ENCODE peak calls at places on chromosomes 4 and X, in nine cellular contexts. R is right lobe of liver, K is adrenal gland, S is A673, T is tibial nerve, X is A549, J is heart right ventricle, D is upper lobe of right lung, G is transverse colon. P is an unnamed sample.

GRCh38 chr4:26355392-26356052 is 34.7 kb downstream of the RBPJ start:
- DNase-seq in R (no peak), K (no peak), S (no peak), T (no peak), X (no peak), J (no peak), D (no peak), G (no peak), P (no peak)

GRCh38 chr4:141347738-141348524 is 127.2 kb downstream of the ZNF330 start:
- DNase-seq in R (no peak), K (peak), S (no peak), T (no peak), X (peak), J (no peak), D (no peak), G (no peak), P (no peak)

GRCh38 chr4:54998991-54999390 is 126.4 kb downstream of the KDR start:
- DNase-seq in R (no peak), K (no peak), S (no peak), T (no peak), X (no peak), J (no peak), D (no peak), G (no peak), P (no peak)

GRCh38 chr4:145609494-145610427 is 9.4 kb upstream of the MMAA start:
- DNase-seq in R (peak), K (peak), S (peak), T (peak), X (peak), J (no peak), D (no peak), G (peak), P (peak)

GRCh38 chrX:99397879-99398278 is 1012.2 kb downstream of the PCDH19 start:
- DNase-seq in R (no peak), K (no peak), S (no peak), T (no peak), X (no peak), J (no peak), D (no peak), G (no peak), P (no peak)

GRCh38 chr4:24195976-24196736 is 306.3 kb upstream of the PPARGC1A start:
- DNase-seq in R (peak), K (no peak), S (no peak), T (no peak), X (no peak), J (no peak), D (no peak), G (no peak), P (no peak)

GRCh38 chrX:1537031-1537715 is at the start of gene P2RY8:
- DNase-seq in R (peak), K (peak), S (peak), T (peak), X (peak), J (peak), D (peak), G (peak), P (peak)

GRCh38 chrX:134460005-134460860 is at the start of gene HPRT1:
- DNase-seq in R (peak), K (peak), S (peak), T (peak), X (peak), J (peak), D (peak), G (peak), P (peak)

GRCh38 chr4:98476891-98477290 is 181.5 kb downstream of the TSPAN5 start:
- DNase-seq in R (no peak), K (no peak), S (no peak), T (no peak), X (no peak), J (no peak), D (no peak), G (no peak), P (no peak)

GRCh38 chr4:36385951-36386561 is 104.6 kb downstream of the DTHD1 start:
- DNase-seq in R (no peak), K (peak), S (no peak), T (peak), X (no peak), J (no peak), D (no peak), G (peak), P (no peak)

GRCh38 chrX:10015711-10016515 is 48.8 kb downstream of the CLDN34 start:
- DNase-seq in R (peak), K (no peak), S (peak), T (no peak), X (peak), J (peak), D (peak), G (no peak), P (peak)

GRCh38 chr4:41142946-41143720 is 71.2 kb downstream of the APBB2 start:
- DNase-seq in R (peak), K (peak), S (peak), T (peak), X (no peak), J (peak), D (no peak), G (peak), P (peak)
- H3K4me3 ChIP-seq in R (peak), K (no peak), S (no peak), T (no peak), X (no peak), J (no peak), D (no peak), G (no peak), P (no peak)

DNA sequence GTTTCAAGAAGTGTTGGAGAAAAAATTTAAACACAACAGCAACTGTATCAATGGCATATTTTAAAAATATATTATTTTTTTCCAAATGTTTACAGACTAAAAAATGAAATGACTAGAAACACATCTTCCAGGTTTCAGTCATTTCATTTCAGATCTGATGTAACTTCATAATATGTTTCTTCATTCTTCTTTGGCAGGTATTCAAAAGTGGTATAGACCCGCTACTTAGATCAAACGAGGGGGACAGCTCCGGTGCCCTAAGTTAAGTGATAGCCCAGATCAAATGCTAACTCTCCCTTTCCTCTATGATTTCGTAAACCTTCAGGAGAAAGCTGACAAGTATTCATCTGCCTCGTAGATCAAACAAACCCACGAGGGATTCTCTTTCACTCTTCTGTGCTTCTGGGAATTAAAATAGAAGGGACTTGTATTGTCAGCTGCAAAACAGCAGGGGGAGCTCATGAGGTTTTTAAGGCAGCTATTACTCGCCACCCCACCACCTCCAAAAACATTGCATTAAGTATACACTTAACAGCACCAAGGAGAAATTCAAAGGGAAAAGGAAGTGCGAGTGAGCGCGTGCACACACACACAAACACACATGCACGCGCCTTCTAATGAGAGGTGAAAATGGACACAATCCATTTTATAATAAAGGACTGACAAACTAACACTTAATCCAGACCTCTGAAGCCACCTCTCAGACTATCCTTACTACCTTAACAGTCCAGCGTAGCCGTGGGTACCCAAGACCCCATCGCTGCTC is 21.4 kb downstream of the HELT start:
- DNase-seq in R (peak), K (peak), S (peak), T (peak), X (peak), J (no peak), D (no peak), G (peak), P (no peak)
- TF ChIP-seq CTCF in R (peak), K (peak), S (peak), T (peak), X (peak), J (peak), D (peak), G (peak), P (peak)

DNA sequence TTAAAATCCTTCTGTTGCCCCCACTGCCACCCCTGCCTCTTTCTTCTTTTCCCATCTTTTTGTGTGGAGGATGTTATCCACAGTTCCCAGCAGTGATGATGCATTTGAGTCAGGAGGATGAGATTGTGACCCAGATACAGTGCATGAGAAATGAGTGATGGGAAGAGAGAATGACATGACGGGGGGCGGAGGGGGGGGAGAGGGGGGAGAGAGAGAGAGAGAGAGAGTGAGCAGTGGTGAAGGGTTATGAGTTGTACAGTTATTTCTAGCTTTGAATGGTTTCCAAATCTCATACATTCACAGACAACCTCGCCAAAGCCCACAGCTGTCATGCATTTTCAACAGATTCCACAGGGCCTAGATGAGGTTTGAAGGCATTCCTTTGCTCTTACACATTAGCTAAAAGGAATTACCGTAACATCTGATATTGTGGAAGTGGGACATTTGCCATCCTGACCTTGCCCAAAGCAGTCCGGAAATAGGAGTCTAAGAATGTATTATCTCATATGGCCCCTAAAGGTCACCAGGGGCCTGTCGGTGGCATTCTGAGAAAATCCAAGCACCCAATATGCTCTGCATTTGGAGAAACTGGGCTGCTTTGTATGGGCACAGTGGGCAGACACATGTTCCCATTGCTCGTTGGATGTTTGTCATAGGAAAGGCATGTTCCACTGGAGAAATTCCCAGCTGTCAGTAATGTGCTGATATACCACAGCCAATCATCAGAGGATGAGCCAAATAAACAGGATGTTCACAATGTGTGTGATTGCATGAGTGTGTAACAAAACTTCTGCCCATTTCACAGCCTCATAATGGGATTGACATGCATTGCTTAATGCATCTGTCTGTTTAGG is 435.8 kb downstream of the SPRY1 start:
- DNase-seq in R (no peak), K (peak), S (peak), T (peak), X (no peak), J (no peak), D (no peak), G (peak), P (peak)
- H3K27ac ChIP-seq in R (no peak), K (peak), S (peak), T (peak), X (no peak), J (peak), D (peak), G (peak), P (peak)

GRCh38 chr4:64781737-64782326 is 372.6 kb upstream of the TECRL start:
- DNase-seq in R (no peak), K (no peak), S (peak), T (no peak), X (peak), J (no peak), D (no peak), G (no peak), P (no peak)
- H3K4me3 ChIP-seq in R (no peak), K (no peak), S (no peak), T (no peak), X (no peak), J (no peak), D (no peak), G (no peak), P (no peak)

GRCh38 chrX:46386511-46386910 is 158.7 kb downstream of the ZNF674 start:
- DNase-seq in R (no peak), K (no peak), S (no peak), T (no peak), X (no peak), J (no peak), D (no peak), G (no peak), P (no peak)
- TF ChIP-seq CTCF in R (peak), K (no peak), S (peak), T (no peak), X (peak), J (no peak), D (no peak), G (no peak), P (no peak)

GRCh38 chr4:152162331-152162697 is 373.6 kb downstream of the FBXW7 start:
- DNase-seq in R (no peak), K (no peak), S (no peak), T (no peak), X (no peak), J (no peak), D (no peak), G (no peak), P (no peak)
- H3K27ac ChIP-seq in R (no peak), K (no peak), S (no peak), T (no peak), X (no peak), J (no peak), D (no peak), G (no peak), P (no peak)

DNA sequence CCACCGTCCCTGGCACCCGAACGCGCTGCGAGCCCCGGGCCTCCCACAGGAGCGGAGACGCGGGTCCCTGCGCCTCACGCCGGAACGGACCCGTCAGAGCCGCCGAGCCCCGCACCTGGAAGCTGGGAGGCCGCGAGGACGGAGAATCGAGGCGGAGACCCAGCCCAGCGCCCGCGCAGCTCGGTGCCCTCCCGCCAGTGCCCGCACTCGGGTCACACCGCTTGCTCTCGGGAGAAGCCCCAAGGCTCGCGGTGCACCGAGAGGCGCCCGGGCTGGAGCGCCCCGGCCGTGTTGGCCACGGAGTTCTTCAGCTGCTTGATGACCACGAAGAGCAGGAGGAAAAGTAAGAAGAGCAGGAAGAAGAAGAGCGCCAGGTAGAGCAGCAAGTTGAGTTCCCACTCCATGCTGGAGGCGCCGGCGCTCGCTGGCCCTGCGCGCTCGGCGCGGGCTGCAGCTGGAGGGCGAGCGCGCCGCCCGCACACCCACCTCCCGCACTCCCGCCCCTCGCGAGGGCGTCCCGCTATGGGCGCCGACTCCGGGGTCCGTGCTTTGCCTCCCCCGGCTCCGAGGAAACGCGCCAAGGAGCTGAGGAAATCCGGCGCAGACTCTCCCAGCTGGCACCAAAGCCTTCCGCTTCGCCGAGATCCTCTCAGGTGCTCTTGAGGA is at the start of gene SMIM43:
- DNase-seq in R (no peak), K (no peak), S (peak), T (no peak), X (no peak), J (no peak), D (peak), G (no peak), P (no peak)
- H3K4me3 ChIP-seq in R (no peak), K (peak), S (peak), T (peak), X (peak), J (peak), D (peak), G (no peak), P (peak)

GRCh38 chrX:27728291-27728690 is 79.5 kb upstream of the MAGEB10 start:
- DNase-seq in R (no peak), K (no peak), S (no peak), T (no peak), X (peak), J (no peak), D (no peak), G (no peak), P (no peak)
- TF ChIP-seq CTCF in R (no peak), K (no peak), S (no peak), T (no peak), X (no peak), J (no peak), D (no peak), G (no peak), P (no peak)

GRCh38 chr4:147626903-147627302 is 9.7 kb downstream of the TMEM184C start:
- DNase-seq in R (no peak), K (no peak), S (no peak), T (no peak), X (no peak), J (no peak), D (no peak), G (no peak), P (no peak)

GRCh38 chr4:147628415-147628814 is 11.2 kb downstream of the TMEM184C start:
- DNase-seq in R (no peak), K (no peak), S (peak), T (no peak), X (no peak), J (no peak), D (no peak), G (no peak), P (no peak)

GRCh38 chr4:147620315-147620714 is 3.1 kb downstream of the TMEM184C start:
- DNase-seq in R (no peak), K (no peak), S (no peak), T (no peak), X (no peak), J (no peak), D (no peak), G (no peak), P (no peak)

DNA sequence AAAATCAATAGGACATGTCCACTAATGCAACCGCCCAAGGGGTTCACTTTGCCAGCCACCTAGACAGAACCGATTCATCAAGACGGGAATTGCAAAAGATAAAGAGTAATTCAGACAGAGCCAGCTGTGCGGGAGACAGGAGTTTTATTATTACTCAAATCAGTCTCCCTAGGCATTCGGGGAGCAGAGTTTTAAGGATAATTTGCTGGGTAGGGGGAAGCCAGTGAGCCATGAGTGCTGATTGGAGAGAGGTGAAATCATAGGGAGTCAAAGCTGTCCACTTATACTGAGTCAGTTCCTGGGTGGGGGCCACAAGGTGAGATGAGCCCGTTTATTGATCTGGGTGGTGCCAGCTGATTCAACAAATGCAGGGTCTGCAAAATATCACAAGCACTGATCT is 8.5 kb downstream of the TMEM184C start:
- DNase-seq in R (no peak), K (no peak), S (no peak), T (no peak), X (no peak), J (no peak), D (no peak), G (no peak), P (no peak)
- H3K27ac ChIP-seq in R (no peak), K (no peak), S (no peak), T (no peak), X (no peak), J (no peak), D (no peak), G (no peak), P (no peak)

GRCh38 chr4:157996598-157996997 is 176.2 kb downstream of the GASK1B start:
- DNase-seq in R (no peak), K (no peak), S (no peak), T (no peak), X (no peak), J (no peak), D (no peak), G (no peak), P (no peak)

GRCh38 chr4:157994863-157995262 is 178.0 kb downstream of the GASK1B start:
- DNase-seq in R (no peak), K (no peak), S (no peak), T (no peak), X (peak), J (no peak), D (no peak), G (no peak), P (no peak)

GRCh38 chr4:157992948-157993839 is 179.6 kb downstream of the GASK1B start:
- DNase-seq in R (no peak), K (no peak), S (no peak), T (no peak), X (no peak), J (no peak), D (no peak), G (no peak), P (no peak)

GRCh38 chr4:157996061-157996460 is 176.8 kb downstream of the GASK1B start:
- DNase-seq in R (no peak), K (no peak), S (no peak), T (no peak), X (no peak), J (no peak), D (no peak), G (no peak), P (no peak)

DNA sequence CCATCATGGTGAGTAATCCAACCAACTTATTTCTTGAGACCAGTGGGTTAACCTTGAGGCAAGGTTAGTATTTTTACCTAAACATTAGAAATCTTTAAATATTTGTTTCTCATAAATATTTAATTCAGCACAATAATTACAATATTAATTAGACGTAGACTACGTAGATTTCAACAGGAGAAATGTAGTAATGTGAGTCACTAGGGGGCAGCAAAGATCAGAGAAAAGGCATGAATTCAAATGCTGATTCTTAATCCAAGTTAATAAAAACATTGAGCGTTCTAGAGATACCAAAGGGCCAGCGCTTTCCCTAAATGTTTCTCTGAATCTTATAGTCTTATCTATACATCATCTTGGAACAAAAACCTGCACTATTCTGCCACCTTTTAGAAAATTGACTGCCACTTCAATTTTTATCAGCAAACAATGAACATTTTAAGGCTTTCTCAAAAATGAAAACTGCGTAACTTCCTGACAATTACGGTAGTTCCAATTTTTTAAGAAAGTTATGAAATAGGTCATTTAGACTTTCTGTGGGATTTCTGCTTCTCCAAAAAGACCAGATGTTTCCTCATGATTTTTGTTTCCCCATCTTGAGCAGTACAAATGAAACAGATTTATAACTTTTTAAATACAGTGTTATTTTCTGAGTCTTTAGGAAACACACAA is 180.7 kb downstream of the GASK1B start:
- DNase-seq in R (no peak), K (peak), S (peak), T (peak), X (peak), J (no peak), D (no peak), G (no peak), P (no peak)
- H3K4me3 ChIP-seq in R (peak), K (peak), S (peak), T (peak), X (peak), J (peak), D (peak), G (no peak), P (peak)

P was measured in right atrium auricular region.